ENCODE peak calls at places on chromosome 4, in six cellular contexts. C is H9, J is mesendoderm, K is mesenchymal stem cell, P is IMR-90, O is H1. G is an unnamed sample.

GRCh38 chr4:21327976-21328700 is 620.4 kb downstream of the KCNIP4 start:
- DNase-seq in J (no peak), K (no peak), C (no peak), O (no peak), P (no peak), G (no peak)

GRCh38 chr4:55545133-55545532 is 1.6 kb downstream of the CLOCK start:
- DNase-seq in J (peak; percentile 22), C (no peak), P (peak; percentile 28), K (peak; percentile 47), O (no peak), G (no peak)

GRCh38 chr4:176223561-176223960 is 28.2 kb upstream of the SPATA4 start:
- DNase-seq in J (no peak), K (no peak), P (no peak), C (no peak), O (no peak), G (no peak)

GRCh38 chr4:143185253-143186107 is 763 bp downstream of the USP38 start:
- DNase-seq in K (peak; percentile 35), J (peak; percentile 65), P (peak; percentile 8), C (peak; percentile 56), O (no peak), G (peak; percentile 23)

GRCh38 chr4:45751877-45752276 is 372.0 kb downstream of the GABRG1 start:
- DNase-seq in O (no peak), K (no peak), P (no peak), J (no peak), C (no peak), G (no peak)

GRCh38 chr4:169756971-169757574 is 671 bp downstream of the HPF1 start:
- DNase-seq in O (no peak), P (no peak), C (no peak), J (no peak), K (peak; percentile 16), G (no peak)

GRCh38 chr4:86015412-86016350 is 344.2 kb downstream of the MAPK10 start:
- DNase-seq in O (no peak), P (no peak), J (no peak), C (no peak), K (no peak), G (no peak)

GRCh38 chr4:174365018-174365587 is 81.4 kb downstream of the CEP44 start:
- DNase-seq in J (peak; percentile 44), K (peak; percentile 58), O (no peak), P (peak; percentile 38), C (no peak), G (peak; percentile 35)

GRCh38 chr4:165439981-165440380 is 61.2 kb downstream of the CPE start:
- DNase-seq in K (peak; percentile 27), C (no peak), P (no peak), J (no peak), O (no peak), G (no peak)

GRCh38 chr4:94532016-94532789 is 80.5 kb downstream of the PDLIM5 start:
- DNase-seq in J (no peak), O (no peak), P (peak; percentile 57), C (no peak), K (peak; percentile 32), G (no peak)

GRCh38 chr4:86338989-86339388 is 20.9 kb downstream of the MAPK10 start:
- DNase-seq in P (peak; percentile 95), J (peak; percentile 80), K (peak; percentile 93), C (no peak), O (peak; percentile 2), G (no peak)

GRCh38 chr4:186643501-186644315 is 79.9 kb downstream of the FAT1 start:
- DNase-seq in C (no peak), O (no peak), K (peak; percentile 82), J (no peak), P (peak; percentile 89), G (no peak)

GRCh38 chr4:144948421-144948820 is 149.6 kb downstream of the ANAPC10 start:
- DNase-seq in J (no peak), O (no peak), C (no peak), K (no peak), P (no peak), G (peak; percentile 23)

GRCh38 chr4:185730849-185731608 is 81.0 kb downstream of the SORBS2 start:
- DNase-seq in K (no peak), J (no peak), P (no peak), C (no peak), O (no peak), G (no peak)

GRCh38 chr4:140718240-140718639 is 37.9 kb downstream of the TBC1D9 start:
- DNase-seq in J (no peak), C (no peak), K (peak; percentile 89), P (peak; percentile 59), O (no peak), G (no peak)

GRCh38 chr4:158155656-158156356 is 17.0 kb downstream of the GASK1B start:
- DNase-seq in O (no peak), P (no peak), C (no peak), K (no peak), J (peak; percentile 53), G (no peak)

GRCh38 chr4:103493450-103494159 is 226.2 kb downstream of the TACR3 start:
- DNase-seq in O (no peak), K (no peak), P (no peak), J (no peak), C (no peak), G (no peak)

GRCh38 chr4:186329372-186329771 is 63.4 kb downstream of the F11 start:
- DNase-seq in P (no peak), O (no peak), K (no peak), J (no peak), C (no peak), G (no peak)

GRCh38 chr4:8165374-8165896 is 6.8 kb upstream of the ABLIM2 start:
- DNase-seq in J (no peak), K (no peak), O (no peak), C (no peak), P (no peak), G (no peak)

GRCh38 chr4:54192811-54193210 is 36.3 kb upstream of the PDGFRA start:
- DNase-seq in O (no peak), K (no peak), J (no peak), C (peak; percentile 37), P (no peak), G (no peak)

GRCh38 chr4:3010577-3010976 is 47.2 kb downstream of the GRK4 start:
- DNase-seq in K (no peak), P (no peak), C (no peak), O (no peak), J (no peak), G (no peak)

GRCh38 chr4:138398297-138398696 is 156.1 kb upstream of the SLC7A11 start:
- DNase-seq in K (no peak), P (no peak), O (peak; percentile 15), J (peak; percentile 82), C (peak; percentile 41), G (peak; percentile 30)

GRCh38 chr4:188657365-188657764 is 518.1 kb downstream of the TRIML1 start:
- DNase-seq in K (no peak), J (no peak), O (no peak), P (no peak), C (no peak), G (no peak)

GRCh38 chr4:158006973-158007372 is 165.9 kb downstream of the GASK1B start:
- DNase-seq in J (no peak), K (no peak), P (no peak), C (no peak), O (no peak), G (no peak)

GRCh38 chr4:17702666-17703065 is 78.8 kb downstream of the FAM184B start:
- DNase-seq in K (no peak), O (no peak), C (no peak), P (no peak), J (no peak), G (no peak)

GRCh38 chr4:107379054-107379869 is 340.8 kb downstream of the PAPSS1 start:
- DNase-seq in K (peak; percentile 42), P (peak; percentile 47), O (no peak), C (no peak), J (peak; percentile 39), G (no peak)

GRCh38 chr4:108244576-108244975 is 75.8 kb upstream of the LEF1 start:
- DNase-seq in P (no peak), K (no peak), C (no peak), J (no peak), O (no peak), G (no peak)

DNA sequence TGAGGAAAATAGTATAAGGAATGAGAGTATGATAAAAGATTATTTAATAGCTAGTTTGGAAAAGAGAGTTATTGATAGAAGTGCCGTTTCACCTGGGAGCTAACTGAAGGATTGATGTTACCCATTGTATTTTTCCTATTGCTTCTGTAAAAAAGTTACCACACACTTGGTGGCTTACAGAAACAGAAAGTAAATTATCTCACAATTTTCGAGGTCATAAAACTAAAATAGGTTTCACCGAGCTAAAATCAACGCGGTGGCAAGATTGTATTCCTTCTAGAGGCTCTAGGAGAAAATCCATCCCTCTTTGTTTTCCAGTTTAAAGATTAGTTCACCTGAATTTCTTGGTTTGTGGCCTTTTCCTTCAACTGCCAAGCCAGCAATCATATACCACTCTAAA is 11.1 kb upstream of the TRAM1L1 start:
- DNase-seq in P (no peak), O (no peak), C (no peak), J (no peak), K (no peak), G (no peak)
- H2BK15ac ChIP-seq in P (no peak overlapping the region), O (no peak overlapping the region), C (no peak overlapping the region), J (no peak overlapping the region), K (no peak overlapping the region), G (no peak overlapping the region)

GRCh38 chr4:119207051-119207450 is 5.5 kb upstream of the USP53 start:
- DNase-seq in P (peak; percentile 50), C (no peak), O (no peak), J (peak; percentile 78), K (no peak), G (no peak)
- H2AK5ac ChIP-seq in P (peak overlapping the region; percentile 66), C (no peak overlapping the region), O (no peak overlapping the region), J (no peak overlapping the region), K (no peak overlapping the region), G (no peak overlapping the region)

DNA sequence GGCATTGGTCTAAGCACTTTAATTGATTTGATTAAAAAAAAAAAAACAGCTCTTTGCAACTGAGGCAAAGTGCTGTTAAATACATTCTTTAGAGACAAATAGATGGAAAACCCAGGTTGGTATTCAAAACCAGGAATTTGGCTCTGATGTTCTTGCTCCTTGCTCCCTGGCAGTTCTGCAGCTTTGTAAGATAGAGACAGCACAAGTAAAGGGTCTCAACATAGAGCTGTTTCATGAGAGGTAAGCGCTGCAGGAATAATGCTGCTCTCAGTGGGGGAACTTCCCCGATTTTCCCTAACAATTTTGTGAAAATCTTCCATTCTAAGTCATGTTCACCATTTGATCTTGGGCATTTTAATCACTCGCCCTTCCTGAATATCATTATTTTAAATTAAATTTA is 479.5 kb upstream of the HS3ST1 start:
- DNase-seq in C (no peak), J (peak; percentile 3), K (no peak), O (peak; percentile 5), P (no peak), G (no peak)
- H2BK15ac ChIP-seq in C (no peak overlapping the region), J (no peak overlapping the region), K (no peak overlapping the region), O (no peak overlapping the region), P (no peak overlapping the region), G (no peak overlapping the region)

DNA sequence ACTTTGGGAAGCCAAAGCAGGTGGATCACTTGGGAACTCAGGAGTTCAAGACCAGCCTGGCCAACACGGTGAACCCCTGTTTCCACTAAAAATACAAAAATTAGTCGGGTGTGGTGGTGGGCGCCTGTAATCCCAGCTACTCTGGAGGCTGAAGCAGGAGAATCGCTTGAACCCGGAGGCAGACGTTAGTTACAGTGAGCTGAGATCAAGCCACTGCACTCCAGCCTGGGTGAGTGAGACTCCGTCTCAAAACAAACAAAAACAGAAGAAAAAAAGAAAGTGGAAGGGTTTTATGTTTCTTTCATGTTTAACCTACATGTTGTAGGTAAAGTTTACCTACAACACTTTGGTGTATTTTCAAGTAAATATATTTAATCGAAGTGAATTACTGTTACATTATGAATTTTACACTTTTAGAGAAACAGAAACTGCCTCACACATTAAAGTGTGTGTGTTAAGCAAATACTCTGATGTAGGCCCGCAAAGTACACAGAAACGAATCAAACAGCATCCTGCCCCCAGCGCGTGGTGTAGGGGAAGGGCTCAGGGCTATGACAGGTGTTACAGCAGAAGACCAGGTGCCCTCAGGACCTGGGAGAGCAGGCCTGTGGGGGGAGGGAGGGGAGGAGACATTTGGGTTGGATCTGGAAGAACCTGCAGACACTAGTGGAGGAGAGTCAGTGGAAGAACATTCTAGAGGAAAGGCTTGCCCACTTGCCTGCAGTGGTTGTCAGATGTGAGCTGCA is 39.0 kb downstream of the PTTG2 start:
- DNase-seq in K (no peak), J (no peak), P (no peak), O (no peak), C (no peak), G (no peak)
- H2AK5ac ChIP-seq in K (no peak overlapping the region), J (no peak overlapping the region), P (no peak overlapping the region), O (no peak overlapping the region), C (no peak overlapping the region), G (no peak overlapping the region)